ENCODE peak calls at places on chromosomes 1 and 21, in eight cellular contexts. F is uterus; M is mammary epithelial cell; U is tibial artery; P is adrenal gland; Q is neural progenitor cell; C is CD4-positive, CD25-positive, alpha-beta regulatory T cell; Z is psoas muscle. E is an unnamed sample.

GRCh38 chr1:28601696-28602095 is 9.6 kb downstream of the RAB42 start:
- DNase-seq in U (no peak), Z (no peak), M (peak; percentile 97), F (no peak), P (peak; percentile 70), Q (no peak), C (no peak), E (peak; percentile 74)

GRCh38 chr1:164786980-164787833 is 228.2 kb downstream of the PBX1 start:
- DNase-seq in Q (peak; percentile 93), M (peak; percentile 71), F (peak; percentile 94), Z (peak; percentile 83), P (peak; percentile 85), U (peak; percentile 91), C (peak; percentile 53), E (peak; percentile 78)

GRCh38 chr1:15799928-15800835 is 7.3 kb downstream of the UQCRHL start:
- DNase-seq in U (peak; percentile 82), M (peak; percentile 92), P (peak; percentile 72), F (peak; percentile 46), Q (peak; percentile 44), Z (peak; percentile 28), C (no peak), E (peak; percentile 97)

GRCh38 chr1:53485478-53486394 is 26.5 kb downstream of the DMRTB1 start:
- DNase-seq in U (peak; percentile 81), Q (peak; percentile 93), F (peak; percentile 77), P (peak; percentile 61), C (peak; percentile 61), M (peak; percentile 35), Z (peak; percentile 77), E (peak; percentile 81)

GRCh38 chr21:17819878-17820232 is 699 bp upstream of the C21orf91 start:
- DNase-seq in Z (no peak), M (no peak), F (no peak), Q (no peak), P (no peak), U (no peak), C (no peak), E (no peak)

GRCh38 chr1:76352741-76353435 is 278.3 kb downstream of the ST6GALNAC3 start:
- DNase-seq in F (no peak), U (no peak), P (no peak), C (no peak), Z (no peak), Q (no peak), M (no peak), E (no peak)

GRCh38 chr1:175188936-175189335 is 3.6 kb downstream of the KIAA0040 start:
- DNase-seq in U (no peak), M (no peak), Q (no peak), P (peak; percentile 40), Z (no peak), C (peak; percentile 90), F (no peak), E (no peak)

GRCh38 chr21:42734323-42734971 is 81.0 kb downstream of the PDE9A start:
- DNase-seq in P (no peak), C (peak; percentile 70), Z (no peak), F (no peak), M (no peak), U (no peak), Q (no peak), E (peak; percentile 37)

GRCh38 chr1:245207056-245207638 is 52.4 kb downstream of the KIF26B start:
- DNase-seq in U (no peak), P (no peak), F (no peak), Q (no peak), M (no peak), Z (no peak), C (no peak), E (no peak)

GRCh38 chr1:41417746-41418145 is 56.5 kb downstream of the FOXO6 start:
- DNase-seq in Z (no peak), M (no peak), P (no peak), F (no peak), Q (no peak), C (no peak), U (no peak), E (peak; percentile 21)

GRCh38 chr1:154347961-154348360 is 22.6 kb downstream of the ATP8B2 start:
- DNase-seq in P (no peak), Q (no peak), M (no peak), F (no peak), C (no peak), U (no peak), Z (no peak), E (no peak)

GRCh38 chr1:67855944-67856343 is 22.7 kb upstream of the GNG12 start:
- DNase-seq in F (no peak), U (no peak), P (no peak), C (no peak), Z (no peak), Q (no peak), M (no peak), E (no peak)

GRCh38 chr1:29811247-29811646 is 574.9 kb downstream of the PTPRU start:
- DNase-seq in Z (no peak), P (no peak), Q (no peak), U (peak; percentile 20), M (no peak), F (no peak), C (no peak), E (no peak)

GRCh38 chr1:12434174-12434573 is 183.8 kb downstream of the DHRS3 start:
- DNase-seq in Q (no peak), Z (no peak), U (no peak), M (peak; percentile 90), C (peak; percentile 77), P (no peak), F (no peak), E (no peak)
- H3K4me1 ChIP-seq in Q (peaks cover 18% of the 10 kb centered on the region), Z (peaks cover 33% of the 10 kb centered on the region), U (peaks cover 50% of the 10 kb centered on the region), M (peaks cover 62% of the 10 kb centered on the region), C (peaks cover 42% of the 10 kb centered on the region), P (peaks cover 23% of the 10 kb centered on the region), F (peaks cover 8% of the 10 kb centered on the region), E (peaks cover 35% of the 10 kb centered on the region)

GRCh38 chr1:64893921-64894320 is 72.4 kb downstream of the JAK1 start:
- DNase-seq in Q (no peak), C (no peak), F (no peak), U (no peak), M (no peak), P (no peak), Z (no peak), E (no peak)

GRCh38 chr1:64894438-64895196 is 71.7 kb downstream of the JAK1 start:
- DNase-seq in P (no peak), Z (no peak), F (no peak), U (no peak), M (no peak), C (no peak), Q (no peak), E (no peak)

GRCh38 chr1:64892576-64893573 is 73.5 kb downstream of the JAK1 start:
- DNase-seq in P (no peak), M (no peak), C (no peak), Z (no peak), U (no peak), F (no peak), Q (peak; percentile 15), E (no peak)

GRCh38 chr1:64896546-64896945 is 69.8 kb downstream of the JAK1 start:
- DNase-seq in C (no peak), P (no peak), Q (no peak), U (no peak), F (no peak), M (no peak), Z (no peak), E (no peak)

DNA sequence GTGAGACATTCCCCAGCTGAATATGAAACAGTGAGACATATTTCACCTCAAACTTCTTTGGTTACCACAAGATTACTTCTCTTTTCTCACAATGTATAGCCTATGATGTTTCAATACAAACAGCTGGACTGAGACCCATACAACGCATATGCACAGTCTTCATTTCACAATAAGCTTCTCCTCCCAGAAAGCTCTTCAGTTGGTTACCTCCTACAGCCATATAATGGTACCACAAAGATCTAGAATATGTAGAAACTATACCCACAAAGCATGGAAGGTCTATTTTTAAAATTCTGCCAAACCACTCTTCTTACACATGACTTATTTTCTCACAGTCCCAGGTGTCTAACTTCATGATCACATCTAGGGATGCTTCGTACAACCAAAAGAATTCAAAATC is 70.8 kb downstream of the JAK1 start:
- DNase-seq in P (no peak), Z (no peak), F (no peak), U (no peak), M (no peak), C (no peak), Q (no peak), E (no peak)
- H3K4me1 ChIP-seq in P (peaks cover 73% of the 10 kb centered on the region), Z (peaks cover 71% of the 10 kb centered on the region), F (peaks cover 12% of the 10 kb centered on the region), U (peaks cover 21% of the 10 kb centered on the region), M (peaks cover 20% of the 10 kb centered on the region), C (peaks cover 90% of the 10 kb centered on the region), Q (peaks cover 7% of the 10 kb centered on the region), E (peaks cover 40% of the 10 kb centered on the region)

DNA sequence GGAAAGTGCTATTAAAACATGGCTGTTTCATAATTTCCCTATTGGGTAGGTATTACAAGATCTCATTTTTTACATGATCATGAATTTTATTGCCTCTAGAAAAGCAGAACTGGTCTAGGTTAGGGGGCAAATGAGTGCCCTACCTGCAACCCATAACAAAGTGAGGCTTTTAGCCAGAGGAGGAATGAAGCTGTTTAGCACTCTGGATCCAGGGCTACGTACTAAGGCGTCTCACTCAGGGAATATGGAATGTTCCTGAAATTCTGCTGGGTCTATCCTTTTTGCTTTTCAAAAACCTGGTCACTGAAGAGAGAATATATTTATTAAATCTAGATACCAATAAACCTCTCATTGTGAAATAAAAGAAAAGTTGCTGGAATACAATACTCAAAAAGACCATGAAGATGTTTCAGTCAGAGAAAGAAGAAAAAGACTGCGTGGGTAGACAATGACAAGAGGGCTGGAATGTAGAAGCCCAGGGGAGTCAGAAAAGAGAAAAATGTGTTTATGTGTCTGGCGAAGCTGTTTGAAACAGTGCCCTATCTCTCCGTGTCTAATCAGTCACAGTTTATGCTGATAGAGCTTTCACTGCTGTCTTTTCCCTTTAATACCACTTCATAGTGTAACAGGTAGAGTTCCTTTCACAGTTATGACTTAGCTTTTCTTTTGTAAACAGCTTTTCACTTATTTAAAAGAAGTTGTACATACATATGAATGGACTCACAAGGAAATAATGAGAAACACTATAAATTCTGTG is 25.0 kb upstream of the SYDE2 start:
- DNase-seq in U (no peak), P (no peak), Z (no peak), Q (no peak), M (no peak), F (no peak), C (no peak), E (no peak)
- H3K4me1 ChIP-seq in U (peaks cover 11% of the 10 kb centered on the region), P (no peaks in the 10 kb centered on the region), Z (peaks cover 5% of the 10 kb centered on the region), Q (peaks cover 15% of the 10 kb centered on the region), M (peaks cover 16% of the 10 kb centered on the region), F (peaks cover 5% of the 10 kb centered on the region), C (no peaks in the 10 kb centered on the region), E (peaks cover 63% of the 10 kb centered on the region)

GRCh38 chr1:226946841-226947240 is 6.7 kb downstream of the COQ8A start:
- DNase-seq in P (peak; percentile 61), Q (no peak), Z (no peak), C (no peak), M (no peak), U (no peak), F (no peak), E (no peak)

GRCh38 chr1:226945858-226946245 is 5.8 kb downstream of the COQ8A start:
- DNase-seq in Q (no peak), F (no peak), P (no peak), U (peak; percentile 55), Z (no peak), M (no peak), C (no peak), E (no peak)

GRCh38 chr1:226945106-226945857 is 5.2 kb downstream of the COQ8A start:
- DNase-seq in C (no peak), M (no peak), Z (peak; percentile 55), P (peak; percentile 53), Q (peak; percentile 53), U (peak; percentile 48), F (no peak), E (no peak)

GRCh38 chr1:226948051-226948450 is 8.0 kb downstream of the COQ8A start:
- DNase-seq in Q (no peak), Z (no peak), C (no peak), P (no peak), F (no peak), U (peak; percentile 48), M (no peak), E (no peak)

GRCh38 chr1:226946285-226946684 is 6.2 kb downstream of the COQ8A start:
- DNase-seq in F (no peak), C (no peak), U (peak; percentile 48), Z (no peak), P (no peak), Q (no peak), M (no peak), E (no peak)
- H3K4me1 ChIP-seq in F (peaks cover 4% of the 10 kb centered on the region), C (peaks cover 18% of the 10 kb centered on the region), U (peaks cover 10% of the 10 kb centered on the region), Z (peaks cover 71% of the 10 kb centered on the region), P (peaks cover 72% of the 10 kb centered on the region), Q (peaks cover 11% of the 10 kb centered on the region), M (no peaks in the 10 kb centered on the region), E (peaks cover 6% of the 10 kb centered on the region)